ENCODE peak calls at places on chromosomes 13 and 19, in ten cellular contexts. G is stimulated activated CD4-positive, alpha-beta T cell treated with anti-CD3 and anti-CD28 coated beads, Interleukin-2, amount 100 ng/mL, for 48 hours; R is T-helper 17 cell; M is RPMI7951; Q is NCI-H524; A is trophoblast cell; L is IMR-90; I is NCI-H2029 treated with DMSO at 0.1 percent for 48 hours; K is AG08396; J is frontal cortex. B is an unnamed sample.

GRCh38 chr13:76663941-76664340 is 222.3 kb downstream of the KCTD12 start:
- DNase-seq in K (no peak), I (no peak), G (no peak), J (no peak), Q (no peak), R (no peak), A (no peak), M (no peak), L (peak), B (peak)

GRCh38 chr19:58084596-58085347 is 13.3 kb downstream of the ZSCAN18 start:
- DNase-seq in M (no peak), Q (no peak), L (no peak), K (no peak), G (no peak), R (no peak), J (peak), A (no peak), I (no peak), B (no peak)

GRCh38 chr19:6828698-6829633 is 56.5 kb downstream of the VAV1 start:
- DNase-seq in L (no peak), R (no peak), I (peak), Q (no peak), M (no peak), J (no peak), A (peak), G (peak), K (no peak), B (no peak)

GRCh38 chr13:88086577-88086976 is 415.4 kb downstream of the SLITRK5 start:
- DNase-seq in M (no peak), L (peak), R (no peak), A (no peak), G (no peak), I (no peak), K (no peak), J (no peak), Q (no peak), B (no peak)

GRCh38 chr13:99273128-99273527 is 14.9 kb upstream of the GPR18 start:
- DNase-seq in J (no peak), I (no peak), A (no peak), R (no peak), M (no peak), G (no peak), Q (no peak), L (no peak), K (no peak), B (no peak)

GRCh38 chr19:48448563-48448962 is 2.8 kb downstream of the GRWD1 start:
- DNase-seq in Q (no peak), R (no peak), I (no peak), L (no peak), M (no peak), G (no peak), K (no peak), A (no peak), J (no peak), B (no peak)

GRCh38 chr19:33040994-33041827 is 23.5 kb downstream of the RHPN2 start:
- DNase-seq in Q (no peak), J (no peak), K (no peak), I (no peak), G (no peak), L (no peak), A (no peak), R (no peak), M (peak), B (no peak)

GRCh38 chr19:44808463-44809371 is at the start of gene BCAM:
- DNase-seq in A (no peak), J (peak), I (no peak), K (peak), G (no peak), Q (peak), R (no peak), L (peak), M (peak), B (peak)

GRCh38 chr19:52542984-52543664 is 15.7 kb downstream of the ZNF808 start:
- DNase-seq in I (no peak), K (no peak), M (peak), R (no peak), A (no peak), J (no peak), L (peak), Q (no peak), G (peak), B (no peak)

GRCh38 chr19:55406869-55407624 is 541 bp downstream of the UBE2S start:
- DNase-seq in L (no peak), G (no peak), Q (peak), A (peak), K (peak), I (no peak), M (no peak), J (no peak), R (no peak), B (no peak)

GRCh38 chr13:82654851-82655517 is 1227.3 kb downstream of the SLITRK1 start:
- DNase-seq in J (no peak), G (no peak), A (no peak), R (no peak), M (peak), K (peak), Q (no peak), L (peak), I (no peak), B (peak)

GRCh38 chr13:113555141-113555540 is 29.4 kb upstream of the TFDP1 start:
- DNase-seq in G (no peak), M (no peak), I (no peak), R (no peak), K (no peak), Q (no peak), A (no peak), J (no peak), L (no peak), B (no peak)